ENCODE peak calls at places on chromosome 6, in eight cellular contexts. M is NCI-H1436; R is ACHN; W is keratinocyte; V is effector memory CD4-positive, alpha-beta T cell; D is dorsolateral prefrontal cortex; O is fibroblast of the aortic adventitia; S is activated naive CD8-positive, alpha-beta T cell treated with anti-CD3 and anti-CD28 coated beads for 36 hours. I is an unnamed sample.

GRCh38 chr6:51959744-51960383 is 127.5 kb downstream of the PKHD1 start:
- DNase-seq in M (peak; percentile 37), R (peak; percentile 66), W (peak; percentile 5), V (no peak), D (peak; percentile 16), O (peak; percentile 67), S (peak; percentile 41), I (peak; percentile 26)

GRCh38 chr6:33407132-33407718 is 3.6 kb upstream of the PHF1 start:
- DNase-seq in M (no peak), R (peak; percentile 55), W (no peak), V (no peak), D (no peak), O (peak; percentile 79), S (no peak), I (no peak)

GRCh38 chr6:130602151-130602770 is 224.9 kb upstream of the SMLR1 start:
- DNase-seq in M (no peak), R (peak; percentile 72), W (peak; percentile 90), V (no peak), D (no peak), O (peak; percentile 96), S (no peak), I (peak; percentile 99)

GRCh38 chr6:36323062-36323461 is 13.6 kb downstream of the BNIP5 start:
- DNase-seq in M (no peak), R (no peak), W (no peak), V (no peak), D (peak; percentile 25), O (no peak), S (no peak), I (no peak)

GRCh38 chr6:37689356-37689755 is 8.3 kb downstream of the MDGA1 start:
- DNase-seq in M (no peak), R (no peak), W (no peak), V (no peak), D (no peak), O (no peak), S (no peak), I (no peak)

GRCh38 chr6:140043357-140043756 is 668.9 kb upstream of the CITED2 start:
- DNase-seq in M (peak; percentile 19), R (peak; percentile 90), W (peak; percentile 95), V (no peak), D (no peak), O (peak; percentile 90), S (no peak), I (peak; percentile 93)

GRCh38 chr6:108116781-108117426 is 42.4 kb upstream of the OSTM1 start:
- DNase-seq in M (no peak), R (no peak), W (no peak), V (no peak), D (no peak), O (no peak), S (peak; percentile 4), I (no peak)

GRCh38 chr6:107607109-107607508 is 117.2 kb downstream of the SOBP start:
- DNase-seq in M (no peak), R (no peak), W (no peak), V (no peak), D (no peak), O (peak; percentile 39), S (no peak), I (no peak)

GRCh38 chr6:4336084-4336483 is 200.7 kb upstream of the ECI2 start:
- DNase-seq in M (no peak), R (no peak), W (no peak), V (no peak), D (no peak), O (no peak), S (no peak), I (no peak)

GRCh38 chr6:11575408-11576033 is 38.0 kb downstream of the TMEM170B start:
- DNase-seq in M (peak; percentile 15), R (peak; percentile 73), W (peak; percentile 63), V (peak; percentile 16), D (peak; percentile 34), O (peak; percentile 81), S (peak; percentile 42), I (peak; percentile 67)

GRCh38 chr6:22600059-22600458 is 30.7 kb downstream of the HDGFL1 start:
- DNase-seq in M (no peak), R (no peak), W (no peak), V (no peak), D (no peak), O (no peak), S (no peak), I (no peak)

GRCh38 chr6:139490482-139490881 is 116.0 kb upstream of the CITED2 start:
- DNase-seq in M (no peak), R (no peak), W (no peak), V (peak; percentile 32), D (no peak), O (peak; percentile 22), S (no peak), I (no peak)

I was measured in HS-5.